ENCODE peak calls at places on chromosomes 1 and 21, in nine cellular contexts. J is suprapubic skin, A is tibial nerve, I is A549, Q is SK-N-SH, R is sigmoid colon, T is K562, B is H1, L is ovary. E is an unnamed sample.

GRCh38 chr1:219296916-219297315 is 123.2 kb downstream of the LYPLAL1 start:
- DNase-seq in R (no peak), Q (no peak), B (no peak), J (no peak), A (no peak), T (no peak), I (no peak), L (no peak), E (no peak)

GRCh38 chr1:3079381-3080093 is 10.5 kb downstream of the PRDM16 start:
- DNase-seq in I (no peak), B (no peak), Q (no peak), J (no peak), T (no peak), L (no peak), R (no peak), A (no peak), E (no peak)

GRCh38 chr1:20992327-20993056 is 184.2 kb downstream of the EIF4G3 start:
- DNase-seq in L (no peak), A (no peak), B (no peak), Q (no peak), I (no peak), J (no peak), T (no peak), R (no peak), E (no peak)

GRCh38 chr1:94633051-94633450 is 91.5 kb upstream of the F3 start:
- DNase-seq in L (no peak), A (no peak), J (no peak), B (no peak), R (no peak), Q (no peak), I (no peak), T (no peak), E (no peak)

GRCh38 chr1:47227370-47228232 is 4.4 kb downstream of the TAL1 start:
- DNase-seq in I (no peak), T (peak), Q (no peak), J (no peak), B (no peak), L (no peak), R (no peak), A (no peak), E (no peak)

GRCh38 chr1:177600936-177601335 is 368.9 kb downstream of the SEC16B start:
- DNase-seq in T (no peak), J (no peak), B (no peak), L (no peak), Q (no peak), R (no peak), I (no peak), A (no peak), E (peak)

GRCh38 chr1:85078903-85079302 is 30.6 kb upstream of the MCOLN3 start:
- DNase-seq in A (no peak), R (no peak), Q (no peak), B (no peak), J (no peak), L (no peak), T (no peak), I (peak), E (no peak)

GRCh38 chr1:20110679-20111078 is 8.7 kb downstream of the PLA2G2D start:
- DNase-seq in T (peak), A (no peak), R (peak), J (no peak), Q (no peak), I (no peak), B (no peak), L (no peak), E (no peak)

GRCh38 chr21:44848821-44849521 is 24.5 kb downstream of the PTTG1IP start:
- DNase-seq in Q (no peak), I (no peak), J (no peak), L (peak), B (no peak), R (no peak), T (no peak), A (no peak), E (no peak)

GRCh38 chr1:6330410-6330827 is 63.1 kb downstream of the ACOT7 start:
- DNase-seq in Q (no peak), T (no peak), J (no peak), A (no peak), B (no peak), R (no peak), I (no peak), L (no peak), E (no peak)

GRCh38 chr1:6336946-6337622 is 56.5 kb downstream of the ACOT7 start:
- DNase-seq in B (no peak), A (no peak), Q (no peak), L (no peak), R (no peak), J (no peak), I (no peak), T (no peak), E (no peak)

GRCh38 chr1:6338685-6339084 is 54.9 kb downstream of the ACOT7 start:
- DNase-seq in I (no peak), R (no peak), A (no peak), L (no peak), T (no peak), J (no peak), Q (no peak), B (peak), E (no peak)

GRCh38 chr1:6331543-6332246 is 61.9 kb downstream of the ACOT7 start:
- DNase-seq in Q (no peak), J (no peak), B (no peak), A (no peak), R (no peak), T (no peak), I (no peak), L (no peak), E (no peak)

DNA sequence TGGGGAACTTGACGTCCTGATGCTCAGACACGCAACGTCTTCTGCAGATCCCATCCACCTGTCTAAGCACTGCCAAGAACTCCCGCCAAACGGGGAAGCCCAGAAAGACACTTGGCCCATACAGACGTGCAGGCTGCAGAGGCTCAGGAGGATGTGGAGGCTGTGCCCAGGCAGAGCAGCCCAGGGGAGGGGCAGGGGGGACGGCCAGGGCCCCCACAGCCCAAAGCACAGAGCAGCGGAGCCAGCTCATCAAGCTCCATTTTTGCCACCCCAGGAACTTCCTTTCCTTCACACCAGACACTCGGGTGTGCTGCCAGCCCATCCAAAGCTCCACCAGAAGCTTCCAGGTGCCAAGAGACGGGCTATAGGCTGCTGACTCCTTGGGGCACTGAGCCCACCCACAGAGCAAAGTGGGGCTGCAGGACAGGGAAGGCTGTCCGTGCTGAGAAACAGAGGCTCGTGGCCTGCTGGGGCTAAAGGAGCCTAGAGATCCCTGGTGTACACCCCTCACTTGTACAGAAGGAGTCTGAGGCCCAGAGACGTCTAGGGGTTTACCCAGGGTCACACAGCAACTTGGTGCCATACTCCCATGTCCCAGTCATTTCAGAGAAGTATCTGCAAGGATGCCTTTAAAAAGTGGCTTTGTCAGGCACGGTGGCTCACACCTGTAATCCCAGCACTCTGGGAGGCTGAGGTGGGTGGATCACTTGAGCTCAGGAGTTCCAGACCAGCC is 59.1 kb downstream of the ACOT7 start:
- DNase-seq in I (no peak), T (no peak), B (no peak), L (no peak), R (no peak), Q (no peak), J (no peak), A (no peak), E (no peak)
- TF ChIP-seq EP300 in I (no peak), T (no peak), B (no peak), L (no peak), R (no peak), Q (no peak), J (no peak), A (no peak), E (no peak)

GRCh38 chr1:44246806-44247205 is 33.5 kb downstream of the DMAP1 start:
- DNase-seq in L (no peak), J (no peak), I (no peak), R (no peak), T (no peak), Q (no peak), B (no peak), A (no peak), E (no peak)
- TF ChIP-seq EP300 in L (no peak), J (no peak), I (no peak), R (no peak), T (no peak), Q (no peak), B (no peak), A (no peak), E (no peak)

GRCh38 chr1:66464802-66465201 is 69.2 kb upstream of the SGIP1 start:
- DNase-seq in I (peak), T (no peak), A (no peak), B (no peak), R (no peak), Q (no peak), J (no peak), L (no peak), E (no peak)

GRCh38 chr1:66464356-66464755 is 69.6 kb upstream of the SGIP1 start:
- DNase-seq in R (no peak), L (no peak), B (no peak), T (no peak), A (no peak), Q (peak), I (no peak), J (no peak), E (no peak)

DNA sequence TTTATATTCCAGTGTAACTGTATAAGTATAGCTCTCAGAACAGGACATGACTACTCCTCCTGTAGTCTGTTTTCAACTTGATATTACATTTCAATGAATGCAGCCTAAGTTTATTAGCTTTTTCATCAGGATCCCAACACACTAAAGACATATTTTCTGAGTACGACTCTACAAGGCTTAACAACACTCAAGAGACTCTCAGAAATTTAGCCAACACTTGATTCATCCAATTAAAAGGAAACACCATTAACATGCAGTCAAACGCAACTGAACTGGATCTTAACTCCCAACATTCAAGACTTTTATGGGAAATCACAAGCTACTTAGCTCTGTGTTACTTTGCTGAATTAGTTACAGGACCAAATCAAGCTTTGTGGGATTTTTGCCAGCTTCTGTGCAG is 65.2 kb upstream of the SGIP1 start:
- DNase-seq in I (no peak), B (no peak), J (no peak), T (no peak), R (no peak), L (no peak), A (no peak), Q (no peak), E (no peak)
- TF ChIP-seq EP300 in I (no peak), B (no peak), J (no peak), T (no peak), R (no peak), L (no peak), A (no peak), Q (no peak), E (no peak)

GRCh38 chr1:199399996-199400714 is 627.4 kb upstream of the NR5A2 start:
- DNase-seq in L (no peak), J (no peak), R (no peak), B (no peak), Q (no peak), T (no peak), A (no peak), I (no peak), E (no peak)

GRCh38 chr1:199404976-199405375 is 622.5 kb upstream of the NR5A2 start:
- DNase-seq in J (no peak), T (no peak), Q (no peak), R (no peak), I (no peak), A (no peak), B (no peak), L (no peak), E (no peak)

GRCh38 chr1:199403421-199404116 is 623.9 kb upstream of the NR5A2 start:
- DNase-seq in L (no peak), B (no peak), J (no peak), A (no peak), R (no peak), I (no peak), T (no peak), Q (no peak), E (no peak)

GRCh38 chr1:199405634-199406196 is 621.8 kb upstream of the NR5A2 start:
- DNase-seq in L (no peak), J (no peak), I (no peak), T (no peak), R (no peak), Q (peak), A (no peak), B (no peak), E (no peak)

GRCh38 chr1:199404191-199404590 is 623.3 kb upstream of the NR5A2 start:
- DNase-seq in A (no peak), I (no peak), R (no peak), T (no peak), B (no peak), L (no peak), J (no peak), Q (no peak), E (no peak)
- TF ChIP-seq EP300 in A (no peak), I (no peak), R (no peak), T (no peak), B (no peak), L (no peak), J (no peak), Q (no peak), E (no peak)

DNA sequence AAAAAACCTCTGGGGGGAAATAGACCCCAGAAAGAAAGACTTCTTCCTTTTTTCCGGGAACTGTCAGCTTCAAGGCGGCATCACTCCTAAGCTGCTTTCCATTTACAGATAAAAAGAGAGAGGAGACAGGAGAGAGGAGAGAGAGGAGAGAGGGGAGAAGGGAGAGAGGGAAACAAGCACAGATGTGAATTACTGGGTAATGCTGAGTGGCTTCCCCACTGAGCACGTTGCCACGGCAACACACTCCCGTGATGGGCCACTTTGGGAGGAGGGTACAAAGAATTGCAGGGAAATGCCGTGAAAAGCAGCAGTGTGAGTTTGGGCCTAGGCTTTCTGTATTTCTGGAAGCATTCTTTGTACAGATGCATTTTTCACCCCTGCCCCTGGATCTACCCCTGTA is 127.9 kb upstream of the IRF2BP2 start:
- DNase-seq in L (no peak), Q (peak), B (peak), A (no peak), R (no peak), T (no peak), I (no peak), J (no peak), E (no peak)
- TF ChIP-seq EP300 in L (no peak), Q (no peak), B (no peak), A (no peak), R (no peak), T (no peak), I (no peak), J (no peak), E (no peak)

GRCh38 chr1:205766038-205766437 is 9.2 kb downstream of the RAB29 start:
- DNase-seq in I (no peak), A (no peak), B (no peak), L (no peak), T (no peak), Q (no peak), J (no peak), R (no peak), E (no peak)
- TF ChIP-seq EP300 in I (no peak), A (no peak), B (no peak), L (no peak), T (no peak), Q (no peak), J (no peak), R (no peak), E (no peak)

GRCh38 chr1:234897365-234897699 is 231.3 kb downstream of the TOMM20 start:
- DNase-seq in J (no peak), R (no peak), A (no peak), Q (no peak), I (no peak), L (no peak), B (no peak), T (no peak), E (no peak)

GRCh38 chr1:234897754-234898454 is 230.7 kb downstream of the TOMM20 start:
- DNase-seq in T (no peak), A (no peak), B (no peak), I (no peak), R (no peak), Q (no peak), L (no peak), J (no peak), E (no peak)

GRCh38 chr1:234899041-234899787 is 229.4 kb downstream of the TOMM20 start:
- DNase-seq in A (no peak), Q (no peak), T (no peak), I (no peak), L (no peak), B (no peak), J (no peak), R (peak), E (peak)

GRCh38 chr1:234896477-234897364 is 231.9 kb downstream of the TOMM20 start:
- DNase-seq in A (no peak), Q (no peak), B (no peak), I (no peak), L (no peak), J (no peak), T (no peak), R (no peak), E (no peak)

GRCh38 chr1:234898455-234899033 is 230.1 kb downstream of the TOMM20 start:
- DNase-seq in I (no peak), L (no peak), J (no peak), A (no peak), R (no peak), B (no peak), Q (no peak), T (no peak), E (no peak)
- TF ChIP-seq EP300 in I (no peak), L (no peak), J (no peak), A (no peak), R (no peak), B (no peak), Q (no peak), T (no peak), E (no peak)

E was measured in stomach.